ENCODE peak calls at places on chromosomes 4 and X, in six cellular contexts. L is upper lobe of left lung, B is heart left ventricle, T is suprapubic skin, E is ovary, Q is body of pancreas. P is an unnamed sample. For H3K27me3, the result is how much of the 10 kb centered on the place peaks cover.

GRCh38 chr4:122616910-122617596 is 3.8 kb downstream of the IL21 start:
- DNase-seq in L (no peak), B (no peak), T (no peak), E (no peak), Q (no peak), P (no peak)

GRCh38 chrX:13716455-13716854 is 18.0 kb downstream of the TRAPPC2 start:
- DNase-seq in L (no peak), B (no peak), T (no peak), E (no peak), Q (no peak), P (no peak)

GRCh38 chrX:153457136-153457825 is 11.4 kb upstream of the TREX2 start:
- DNase-seq in L (no peak), B (peak), T (no peak), E (no peak), Q (no peak), P (no peak)

GRCh38 chr4:44629280-44629866 is 22.1 kb downstream of the YIPF7 start:
- DNase-seq in L (no peak), B (no peak), T (no peak), E (no peak), Q (peak), P (no peak)

GRCh38 chr4:105859233-105859632 is 36.0 kb upstream of the NPNT start:
- DNase-seq in L (no peak), B (no peak), T (no peak), E (no peak), Q (no peak), P (no peak)

GRCh38 chr4:109078724-109079123 is 223.7 kb downstream of the COL25A1 start:
- DNase-seq in L (no peak), B (no peak), T (no peak), E (no peak), Q (no peak), P (no peak)

GRCh38 chr4:53582194-53582593 is 9.1 kb downstream of the LNX1 start:
- DNase-seq in L (no peak), B (no peak), T (no peak), E (no peak), Q (no peak), P (no peak)

GRCh38 chr4:40087799-40088366 is 31.2 kb downstream of the N4BP2 start:
- DNase-seq in L (no peak), B (no peak), T (no peak), E (no peak), Q (no peak), P (no peak)

GRCh38 chrX:308821-309520 is 9.6 kb downstream of the GTPBP6 start:
- DNase-seq in L (no peak), B (peak), T (peak), E (no peak), Q (no peak), P (peak)

GRCh38 chr4:153222790-153223417 is 18.7 kb downstream of the TRIM2 start:
- DNase-seq in L (peak), B (peak), T (peak), E (peak), Q (peak), P (peak)

GRCh38 chrX:74133156-74133796 is 170.7 kb upstream of the ZCCHC13 start:
- DNase-seq in L (no peak), B (no peak), T (no peak), E (no peak), Q (no peak), P (no peak)

GRCh38 chr4:86921608-86922252 is 13.1 kb upstream of the AFF1 start:
- DNase-seq in L (no peak), B (no peak), T (no peak), E (no peak), Q (no peak), P (no peak)

GRCh38 chr4:77347341-77347740 is 190.3 kb downstream of the CCNG2 start:
- DNase-seq in L (no peak), B (no peak), T (no peak), E (no peak), Q (peak), P (no peak)

GRCh38 chr4:55396305-55397023 is 707 bp downstream of the TMEM165 start:
- DNase-seq in L (peak), B (peak), T (peak), E (peak), Q (peak), P (peak)

GRCh38 chr4:1520145-1520661 is 114.0 kb upstream of the NKX1-1 start:
- DNase-seq in L (peak), B (no peak), T (no peak), E (no peak), Q (no peak), P (no peak)

GRCh38 chrX:346034-346813 is 27.6 kb upstream of the GTPBP6 start:
- DNase-seq in L (peak), B (peak), T (no peak), E (peak), Q (no peak), P (no peak)

GRCh38 chrX:10485331-10485730 is 135.1 kb downstream of the MID1 start:
- DNase-seq in L (no peak), B (no peak), T (no peak), E (no peak), Q (no peak), P (no peak)

GRCh38 chr4:154490589-154491340 is 834 bp downstream of the DCHS2 start:
- DNase-seq in L (peak), B (no peak), T (no peak), E (peak), Q (no peak), P (no peak)

GRCh38 chrX:74426615-74427014 is 5.3 kb downstream of the SLC16A2 start:
- DNase-seq in L (no peak), B (no peak), T (no peak), E (no peak), Q (no peak), P (no peak)

GRCh38 chrX:44305921-44306320 is 37.6 kb downstream of the EFHC2 start:
- DNase-seq in L (no peak), B (no peak), T (no peak), E (no peak), Q (no peak), P (no peak)

GRCh38 chr4:7189475-7190277 is 2.7 kb upstream of the SORCS2 start:
- DNase-seq in L (no peak), B (peak), T (peak), E (no peak), Q (peak), P (no peak)

GRCh38 chr4:113404846-113405245 is 355.4 kb downstream of the ANK2 start:
- DNase-seq in L (no peak), B (peak), T (no peak), E (no peak), Q (no peak), P (no peak)

GRCh38 chr4:6507345-6507744 is 34.9 kb upstream of the PPP2R2C start:
- DNase-seq in L (no peak), B (no peak), T (no peak), E (no peak), Q (no peak), P (no peak)

GRCh38 chr4:148007303-148007702 is 275.4 kb downstream of the ARHGAP10 start:
- DNase-seq in L (no peak), B (no peak), T (no peak), E (no peak), Q (no peak), P (no peak)

GRCh38 chr4:158667651-158668198 is 4.0 kb downstream of the C4orf46 start:
- DNase-seq in L (no peak), B (no peak), T (no peak), E (no peak), Q (no peak), P (no peak)

GRCh38 chrX:40260123-40260751 is 162.5 kb upstream of the BCOR start:
- DNase-seq in L (no peak), B (peak), T (no peak), E (no peak), Q (no peak), P (no peak)

GRCh38 chr4:78520808-78521226 is 30.8 kb upstream of the ANXA3 start:
- DNase-seq in L (no peak), B (no peak), T (no peak), E (no peak), Q (no peak), P (no peak)

GRCh38 chr4:108532187-108532586 is 88.2 kb upstream of the RPL34 start:
- DNase-seq in L (no peak), B (no peak), T (no peak), E (no peak), Q (no peak), P (no peak)

GRCh38 chr4:83548151-83548905 is 12.4 kb downstream of the GPAT3 start:
- DNase-seq in L (no peak), B (peak), T (peak), E (no peak), Q (peak), P (peak)

GRCh38 chrX:121114691-121115090 is 67.3 kb downstream of the GLUD2 start:
- DNase-seq in L (no peak), B (no peak), T (no peak), E (no peak), Q (no peak), P (no peak)

GRCh38 chrX:69372435-69372834 is 131.7 kb upstream of the NALF2 start:
- DNase-seq in L (no peak), B (no peak), T (no peak), E (no peak), Q (no peak), P (no peak)

GRCh38 chr4:47031011-47031678 is at the start of gene GABRB1:
- DNase-seq in L (peak), B (peak), T (no peak), E (peak), Q (peak), P (no peak)
- H3K27me3 ChIP-seq in L (under half), B (under half), T (under half), E (under half), Q (under half), P (under half)

DNA sequence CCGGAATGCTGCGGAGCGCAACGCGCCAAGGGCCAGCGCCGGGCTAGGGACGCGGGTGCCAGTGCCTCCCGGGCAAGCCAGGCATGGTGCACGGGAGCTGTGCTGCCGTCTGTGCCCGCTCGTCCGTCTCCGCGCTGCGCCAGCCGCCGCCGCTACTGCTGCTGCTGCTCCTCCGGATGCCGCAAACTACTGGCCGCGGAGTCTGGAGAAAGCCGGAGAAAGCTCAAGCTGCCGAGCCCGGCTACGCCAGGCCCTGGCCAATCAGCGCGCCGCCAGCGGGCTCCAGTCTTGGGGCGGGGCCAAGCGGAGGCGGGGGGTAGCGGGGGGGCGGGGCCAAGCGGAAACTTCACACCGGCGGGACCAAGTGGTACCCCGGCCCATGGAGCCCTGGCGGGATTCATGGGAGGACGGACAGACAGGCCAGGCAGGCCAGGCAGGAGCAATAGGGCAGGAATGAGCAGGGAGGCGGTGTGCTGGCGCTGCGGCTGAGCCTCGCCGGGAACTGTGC is at the start of gene PCDH19:
- DNase-seq in L (peak), B (peak), T (peak), E (peak), Q (peak), P (no peak)
- TF ChIP-seq POLR2A in L (no peak), B (peak), T (no peak), E (peak), Q (no peak), P (no peak)

DNA sequence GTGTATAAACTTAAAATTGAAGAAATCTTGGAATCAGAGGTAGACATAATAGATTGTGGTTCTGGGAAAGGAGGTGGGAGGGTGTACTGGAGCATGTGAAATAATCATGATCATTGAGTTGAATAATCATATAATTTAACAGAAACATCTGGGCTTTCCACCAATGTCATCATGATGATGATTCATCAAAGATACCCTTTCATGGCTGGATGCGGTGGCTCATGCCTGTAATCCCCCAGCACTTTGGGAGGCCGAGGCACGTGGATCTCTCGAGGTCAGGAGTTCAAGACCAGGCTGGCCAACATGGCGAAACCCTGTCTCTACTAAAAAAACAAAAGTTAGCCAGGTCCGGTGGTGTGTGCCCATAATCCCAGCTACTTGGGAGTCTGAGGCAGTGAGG is 6.7 kb upstream of the RUFY3 start:
- DNase-seq in L (no peak), B (no peak), T (no peak), E (no peak), Q (no peak), P (no peak)
- H3K4me3 ChIP-seq in L (no peak), B (no peak), T (no peak), E (no peak), Q (no peak), P (no peak)

GRCh38 chrX:137747231-137747630 is 181.3 kb downstream of the ZIC3 start:
- DNase-seq in L (no peak), B (no peak), T (no peak), E (no peak), Q (no peak), P (no peak)

GRCh38 chrX:137743414-137743813 is 177.5 kb downstream of the ZIC3 start:
- DNase-seq in L (no peak), B (no peak), T (no peak), E (no peak), Q (no peak), P (no peak)

GRCh38 chrX:137748827-137749226 is 182.9 kb downstream of the ZIC3 start:
- DNase-seq in L (no peak), B (no peak), T (no peak), E (no peak), Q (no peak), P (no peak)

GRCh38 chrX:137746289-137746688 is 180.4 kb downstream of the ZIC3 start:
- DNase-seq in L (no peak), B (no peak), T (no peak), E (no peak), Q (no peak), P (no peak)

GRCh38 chrX:137749282-137749681 is 183.4 kb downstream of the ZIC3 start:
- DNase-seq in L (no peak), B (no peak), T (no peak), E (no peak), Q (no peak), P (no peak)
- H3K27me3 ChIP-seq in L (under half), B (under half), T (under half), E (under half), Q (under half), P (under half)

GRCh38 chr4:99859618-99860017 is 34.6 kb downstream of the LAMTOR3 start:
- DNase-seq in L (no peak), B (no peak), T (no peak), E (no peak), Q (no peak), P (no peak)
- TF ChIP-seq POLR2A in L (no peak), B (no peak), T (no peak), E (no peak), Q (no peak), P (no peak)

DNA sequence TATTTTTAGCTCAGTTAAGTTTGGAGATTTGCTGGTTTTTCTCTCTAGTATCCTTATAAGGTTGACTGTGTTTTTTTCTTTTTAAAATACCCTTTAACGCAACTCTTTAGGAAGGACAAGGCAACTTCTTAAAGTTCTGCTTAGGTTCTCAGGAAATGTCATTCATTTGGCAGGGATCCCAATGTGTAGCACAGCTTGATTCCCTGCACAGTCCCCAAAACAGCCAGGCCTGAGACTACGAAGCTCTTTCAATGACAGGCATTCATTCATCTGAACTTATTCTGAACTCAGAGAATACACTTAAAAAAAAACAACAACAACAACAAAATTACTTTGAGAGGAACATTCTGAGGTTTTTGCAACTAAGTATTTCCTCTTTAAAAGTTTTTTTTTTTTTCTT is 1765.8 kb downstream of the PCDH7 start:
- DNase-seq in L (no peak), B (no peak), T (no peak), E (no peak), Q (no peak), P (no peak)
- H3K4me3 ChIP-seq in L (no peak), B (no peak), T (no peak), E (no peak), Q (no peak), P (no peak)